ENCODE peak calls at places on chromosomes 4 and X, in five cellular contexts. D is stimulated activated CD8-positive, alpha-beta memory T cell treated with anti-CD3 and anti-CD28 coated beads, Interleukin-2, amount 100 ng/mL, for 1 hour; N is astrocyte of the spinal cord; U is brain microvascular endothelial cell; W is DMS79. F is an unnamed sample.
A peak's percentile ranks its signal among the peaks of the same experiment; 100 is the strongest.

GRCh38 chr4:80133240-80133783 is 60.3 kb upstream of the ANTXR2 start:
- DNase-seq in D (no peak), U (no peak), W (no peak), N (no peak), F (no peak)

GRCh38 chr4:26174033-26174432 is 146.8 kb upstream of the RBPJ start:
- DNase-seq in D (no peak), U (no peak), W (no peak), N (no peak), F (no peak)

GRCh38 chrX:52867610-52868348 is at the start of gene XAGE3:
- DNase-seq in U (no peak), N (no peak), D (no peak), W (no peak), F (no peak)

GRCh38 chr4:82988323-82988832 is 22.2 kb downstream of the LIN54 start:
- DNase-seq in W (no peak), D (no peak), N (peak; percentile 68), U (peak; percentile 16), F (no peak)

GRCh38 chr4:88613417-88613875 is 21.2 kb downstream of the HERC3 start:
- DNase-seq in D (no peak), W (peak; percentile 4), N (peak; percentile 32), U (no peak), F (peak; percentile 28)

GRCh38 chrX:46179748-46180147 is 365.5 kb downstream of the ZNF674 start:
- DNase-seq in U (no peak), D (no peak), W (no peak), N (no peak), F (no peak)

GRCh38 chr4:15159477-15160019 is 157.3 kb downstream of the CPEB2 start:
- DNase-seq in W (no peak), D (no peak), U (no peak), N (no peak), F (no peak)

GRCh38 chr4:4455199-4455865 is 68.4 kb downstream of the NSG1 start:
- DNase-seq in W (no peak), U (no peak), D (no peak), N (no peak), F (no peak)

GRCh38 chrX:153886915-153887314 is 942 bp upstream of the L1CAM start:
- DNase-seq in U (no peak), D (no peak), N (no peak), W (no peak), F (no peak)

GRCh38 chr4:126708716-126709115 is 924.0 kb upstream of the INTU start:
- DNase-seq in D (no peak), U (no peak), W (no peak), N (no peak), F (no peak)

GRCh38 chr4:30950737-30951136 is 230.6 kb downstream of the PCDH7 start:
- DNase-seq in W (no peak), U (no peak), N (no peak), D (no peak), F (no peak)

GRCh38 chrX:55056820-55057690 is 17.8 kb upstream of the PAGE2B start:
- DNase-seq in D (no peak), N (peak; percentile 33), W (peak; percentile 2), U (peak; percentile 79), F (no peak)

GRCh38 chr4:16259531-16260246 is 33.4 kb upstream of the TAPT1 start:
- DNase-seq in W (no peak), N (no peak), U (peak; percentile 5), D (no peak), F (no peak)

GRCh38 chrX:110228453-110228852 is 89.4 kb downstream of the AMMECR1 start:
- DNase-seq in D (no peak), N (no peak), W (no peak), U (no peak), F (no peak)

GRCh38 chr4:1049591-1049905 is 38.1 kb downstream of the FGFRL1 start:
- DNase-seq in W (peak; percentile 40), U (no peak), N (no peak), D (no peak), F (no peak)

GRCh38 chrX:50874878-50875277 is 35.7 kb upstream of the BMP15 start:
- DNase-seq in N (no peak), D (no peak), W (no peak), U (no peak), F (no peak)

GRCh38 chr4:104735174-104735573 is 240.5 kb upstream of the CXXC4 start:
- DNase-seq in D (no peak), U (no peak), N (no peak), W (no peak), F (no peak)

GRCh38 chr4:136713140-136713539 is 819.2 kb downstream of the PCDH18 start:
- DNase-seq in D (no peak), U (peak; percentile 52), W (no peak), N (peak; percentile 40), F (no peak)

GRCh38 chrX:49071877-49072711 is 1.7 kb downstream of the PRAF2 start:
- DNase-seq in D (no peak), W (peak; percentile 68), N (peak; percentile 77), U (peak; percentile 57), F (no peak)

GRCh38 chrX:12973561-12974216 is 1.2 kb upstream of the TMSB4X start:
- DNase-seq in W (no peak), U (no peak), D (no peak), N (no peak), F (no peak)

GRCh38 chr4:61201562-61202099 is 1.5 kb downstream of the ADGRL3 start:
- DNase-seq in U (no peak), D (no peak), N (no peak), W (no peak), F (no peak)

GRCh38 chr4:56653461-56654237 is 27.4 kb downstream of the HOPX start:
- DNase-seq in D (no peak), U (no peak), W (no peak), N (no peak), F (no peak)

GRCh38 chrX:13716905-13717304 is 17.5 kb downstream of the TRAPPC2 start:
- DNase-seq in D (no peak), W (no peak), U (no peak), N (no peak), F (peak; percentile 15)

GRCh38 chrX:44675364-44676024 is 132.8 kb upstream of the FUNDC1 start:
- DNase-seq in U (peak; percentile 45), D (no peak), W (peak; percentile 22), N (peak; percentile 84), F (no peak)

GRCh38 chrX:39667746-39668507 is 429.8 kb downstream of the BCOR start:
- DNase-seq in D (no peak), U (no peak), N (no peak), W (no peak), F (no peak)

F was measured in central memory CD8-positive, alpha-beta T cell.